ENCODE peak calls at places on chromosomes 5 and 9, in ten cellular contexts. One of them, this sample, is unnamed.

GRCh38 chr5:60960591-60960990 is 15.6 kb downstream of the NDUFAF2 start:
- DNase-seq in GM12891: no peak
- DNase-seq in transverse colon: no peak
- DNase-seq in HepG2: no peak
- DNase-seq in K562: no peak
- DNase-seq in prostate gland: no peak
- DNase-seq in upper lobe of left lung: no peak
- DNase-seq in lower leg skin: no peak
- DNase-seq in IMR-90: peak; percentile 46
- DNase-seq in spleen: no peak
- DNase-seq in this sample: peak; percentile 35

GRCh38 chr9:138069731-138070456 is 192.3 kb downstream of the CACNA1B start:
- DNase-seq in spleen: peak; percentile 61
- DNase-seq in transverse colon: no peak
- DNase-seq in HepG2: no peak
- DNase-seq in GM12891: no peak
- DNase-seq in upper lobe of left lung: no peak
- DNase-seq in lower leg skin: no peak
- DNase-seq in K562: no peak
- DNase-seq in prostate gland: no peak
- DNase-seq in IMR-90: no peak
- DNase-seq in this sample: no peak

GRCh38 chr5:4097194-4097593 is 501.6 kb downstream of the IRX1 start:
- DNase-seq in K562: no peak
- DNase-seq in upper lobe of left lung: no peak
- DNase-seq in lower leg skin: no peak
- DNase-seq in IMR-90: no peak
- DNase-seq in HepG2: no peak
- DNase-seq in GM12891: no peak
- DNase-seq in prostate gland: no peak
- DNase-seq in spleen: no peak
- DNase-seq in transverse colon: no peak
- DNase-seq in this sample: no peak

GRCh38 chr5:134749415-134749814 is 9.2 kb upstream of the DDX46 start:
- DNase-seq in transverse colon: no peak
- DNase-seq in upper lobe of left lung: no peak
- DNase-seq in HepG2: no peak
- DNase-seq in prostate gland: no peak
- DNase-seq in lower leg skin: no peak
- DNase-seq in IMR-90: no peak
- DNase-seq in GM12891: no peak
- DNase-seq in K562: no peak
- DNase-seq in spleen: no peak
- DNase-seq in this sample: no peak

GRCh38 chr5:156451505-156451904 is 124.5 kb downstream of the SGCD start:
- DNase-seq in GM12891: no peak
- DNase-seq in K562: no peak
- DNase-seq in lower leg skin: no peak
- DNase-seq in spleen: no peak
- DNase-seq in upper lobe of left lung: no peak
- DNase-seq in HepG2: no peak
- DNase-seq in prostate gland: no peak
- DNase-seq in IMR-90: no peak
- DNase-seq in transverse colon: no peak
- DNase-seq in this sample: no peak

GRCh38 chr9:136346927-136347465 is 16.5 kb downstream of the DNLZ start:
- DNase-seq in HepG2: no peak
- DNase-seq in IMR-90: no peak
- DNase-seq in GM12891: no peak
- DNase-seq in transverse colon: no peak
- DNase-seq in K562: no peak
- DNase-seq in spleen: no peak
- DNase-seq in lower leg skin: no peak
- DNase-seq in upper lobe of left lung: no peak
- DNase-seq in prostate gland: no peak
- DNase-seq in this sample: no peak

GRCh38 chr9:137138701-137139467 is at the start of gene GRIN1:
- DNase-seq in upper lobe of left lung: peak; percentile 91
- DNase-seq in IMR-90: no peak
- DNase-seq in K562: peak; percentile 70
- DNase-seq in transverse colon: no peak
- DNase-seq in spleen: no peak
- DNase-seq in GM12891: no peak
- DNase-seq in prostate gland: no peak
- DNase-seq in HepG2: no peak
- DNase-seq in lower leg skin: no peak
- DNase-seq in this sample: peak; percentile 55

GRCh38 chr5:180600554-180601041 is 9.3 kb upstream of the SCGB3A1 start:
- DNase-seq in K562: peak; percentile 9
- DNase-seq in IMR-90: no peak
- DNase-seq in lower leg skin: no peak
- DNase-seq in prostate gland: no peak
- DNase-seq in GM12891: peak; percentile 10
- DNase-seq in upper lobe of left lung: peak; percentile 50
- DNase-seq in spleen: peak; percentile 52
- DNase-seq in HepG2: no peak
- DNase-seq in transverse colon: no peak
- DNase-seq in this sample: no peak

GRCh38 chr5:170554566-170555267 is 50.9 kb downstream of the KCNIP1 start:
- DNase-seq in upper lobe of left lung: no peak
- DNase-seq in HepG2: no peak
- DNase-seq in K562: no peak
- DNase-seq in IMR-90: peak; percentile 72
- DNase-seq in transverse colon: peak; percentile 19
- DNase-seq in GM12891: no peak
- DNase-seq in lower leg skin: no peak
- DNase-seq in prostate gland: no peak
- DNase-seq in spleen: no peak
- DNase-seq in this sample: no peak

GRCh38 chr5:73917433-73917832 is 291.4 kb downstream of the ARHGEF28 start:
- DNase-seq in upper lobe of left lung: peak; percentile 5
- DNase-seq in lower leg skin: no peak
- DNase-seq in prostate gland: peak; percentile 63
- DNase-seq in GM12891: no peak
- DNase-seq in IMR-90: no peak
- DNase-seq in spleen: no peak
- DNase-seq in HepG2: no peak
- DNase-seq in transverse colon: no peak
- DNase-seq in K562: no peak
- DNase-seq in this sample: no peak

GRCh38 chr5:42951169-42951846 is 88.8 kb downstream of the ANXA2R start:
- DNase-seq in IMR-90: peak; percentile 43
- DNase-seq in prostate gland: peak; percentile 37
- DNase-seq in HepG2: no peak
- DNase-seq in upper lobe of left lung: peak; percentile 89
- DNase-seq in lower leg skin: peak; percentile 24
- DNase-seq in spleen: peak; percentile 91
- DNase-seq in GM12891: peak; percentile 51
- DNase-seq in transverse colon: peak; percentile 59
- DNase-seq in K562: no peak
- DNase-seq in this sample: peak; percentile 87

GRCh38 chr9:94783121-94783664 is 56.7 kb downstream of the AOPEP start:
- DNase-seq in HepG2: peak; percentile 75
- DNase-seq in transverse colon: peak; percentile 76
- DNase-seq in lower leg skin: peak; percentile 94
- DNase-seq in K562: peak; percentile 30
- DNase-seq in prostate gland: peak; percentile 96
- DNase-seq in spleen: no peak
- DNase-seq in upper lobe of left lung: no peak
- DNase-seq in GM12891: no peak
- DNase-seq in IMR-90: peak; percentile 87
- DNase-seq in this sample: peak; percentile 49

GRCh38 chr9:38068866-38069628 is at the start of gene SHB:
- DNase-seq in K562: peak; percentile 98
- DNase-seq in lower leg skin: peak; percentile 50
- DNase-seq in transverse colon: peak; percentile 88
- DNase-seq in spleen: peak; percentile 95
- DNase-seq in prostate gland: peak; percentile 81
- DNase-seq in GM12891: peak; percentile 92
- DNase-seq in IMR-90: peak; percentile 33
- DNase-seq in upper lobe of left lung: peak; percentile 98
- DNase-seq in HepG2: peak; percentile 56
- DNase-seq in this sample: peak; percentile 83

GRCh38 chr9:30120654-30121053 is 2263.8 kb upstream of the ACO1 start:
- DNase-seq in HepG2: no peak
- DNase-seq in lower leg skin: no peak
- DNase-seq in upper lobe of left lung: no peak
- DNase-seq in GM12891: no peak
- DNase-seq in IMR-90: no peak
- DNase-seq in transverse colon: no peak
- DNase-seq in K562: no peak
- DNase-seq in prostate gland: no peak
- DNase-seq in spleen: no peak
- DNase-seq in this sample: no peak

DNA sequence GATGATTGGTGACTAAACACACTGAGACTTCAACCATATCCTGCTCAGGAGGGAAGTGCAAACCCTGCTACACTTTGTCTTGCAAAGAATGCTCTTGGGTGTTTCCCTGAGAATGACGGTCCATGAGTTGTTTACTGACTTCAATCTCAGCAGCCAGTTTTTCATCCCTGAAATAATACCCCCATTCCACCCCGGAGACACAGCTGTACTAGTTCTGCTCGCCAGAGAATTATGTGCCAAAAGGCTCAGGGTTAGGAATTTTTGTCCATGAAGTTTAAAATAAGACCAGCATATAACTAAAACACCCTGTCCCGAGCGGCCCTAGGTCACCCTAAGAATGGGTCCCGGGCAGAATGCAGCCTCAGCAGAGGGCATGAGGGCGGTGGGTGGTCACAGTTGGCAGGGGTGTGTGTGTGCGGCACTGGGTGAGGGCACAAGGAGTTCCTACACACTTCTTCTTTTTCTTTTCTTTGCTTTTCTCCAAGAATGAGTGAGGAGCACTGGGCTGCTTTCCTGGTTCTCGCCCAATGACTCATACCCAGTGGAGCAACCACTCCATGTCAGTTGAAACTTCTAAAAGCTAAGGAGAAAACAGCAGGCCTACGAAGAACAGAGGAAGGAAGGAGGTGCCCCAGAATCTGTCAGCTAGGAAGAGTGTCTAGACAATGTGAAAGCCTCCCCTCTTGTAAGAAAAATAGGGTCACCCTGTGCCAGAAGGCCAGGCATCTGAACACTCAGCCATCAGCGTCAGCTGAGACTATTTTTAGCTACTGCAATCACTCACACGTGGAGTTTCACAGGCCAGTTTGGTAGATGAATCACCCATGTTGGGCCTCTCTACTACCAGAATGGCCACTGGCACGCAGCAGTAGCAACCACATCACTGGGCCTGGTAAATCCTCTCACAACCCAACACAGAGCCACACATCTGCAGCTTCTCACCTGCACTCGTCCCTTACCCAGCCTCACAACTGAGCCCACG is 105.9 kb downstream of the DPYSL3 start:
- DNase-seq in GM12891: peak; percentile 10
- DNase-seq in spleen: no peak
- DNase-seq in lower leg skin: peak; percentile 78
- DNase-seq in prostate gland: peak; percentile 6
- DNase-seq in K562: no peak
- DNase-seq in upper lobe of left lung: peak; percentile 50
- DNase-seq in IMR-90: peak; percentile 99
- DNase-seq in HepG2: no peak
- DNase-seq in transverse colon: peak; percentile 32
- DNase-seq in this sample: no peak
- TF ChIP-seq POLR2A in GM12891: no peak
- TF ChIP-seq POLR2A in spleen: no peak
- TF ChIP-seq POLR2A in lower leg skin: no peak
- TF ChIP-seq POLR2A in prostate gland: no peak
- TF ChIP-seq POLR2A in K562: no peak
- TF ChIP-seq POLR2A in upper lobe of left lung: no peak
- TF ChIP-seq POLR2A in IMR-90: peak; percentile 48
- TF ChIP-seq POLR2A in HepG2: no peak
- TF ChIP-seq POLR2A in transverse colon: no peak
- TF ChIP-seq POLR2A in this sample: no peak

GRCh38 chr9:14314424-14314928 is 535 bp upstream of the NFIB start:
- DNase-seq in upper lobe of left lung: no peak
- DNase-seq in prostate gland: peak; percentile 88
- DNase-seq in spleen: no peak
- DNase-seq in lower leg skin: peak; percentile 83
- DNase-seq in HepG2: peak; percentile 57
- DNase-seq in transverse colon: peak; percentile 82
- DNase-seq in K562: peak; percentile 42
- DNase-seq in GM12891: no peak
- DNase-seq in IMR-90: peak; percentile 66
- DNase-seq in this sample: peak; percentile 37
- TF ChIP-seq POLR2A in upper lobe of left lung: peak; percentile 54
- TF ChIP-seq POLR2A in prostate gland: peak; percentile 72
- TF ChIP-seq POLR2A in spleen: no peak
- TF ChIP-seq POLR2A in lower leg skin: no peak
- TF ChIP-seq POLR2A in HepG2: no peak
- TF ChIP-seq POLR2A in transverse colon: peak; percentile 70
- TF ChIP-seq POLR2A in K562: no peak
- TF ChIP-seq POLR2A in GM12891: no peak
- TF ChIP-seq POLR2A in IMR-90: no peak
- TF ChIP-seq POLR2A in this sample: no peak

DNA sequence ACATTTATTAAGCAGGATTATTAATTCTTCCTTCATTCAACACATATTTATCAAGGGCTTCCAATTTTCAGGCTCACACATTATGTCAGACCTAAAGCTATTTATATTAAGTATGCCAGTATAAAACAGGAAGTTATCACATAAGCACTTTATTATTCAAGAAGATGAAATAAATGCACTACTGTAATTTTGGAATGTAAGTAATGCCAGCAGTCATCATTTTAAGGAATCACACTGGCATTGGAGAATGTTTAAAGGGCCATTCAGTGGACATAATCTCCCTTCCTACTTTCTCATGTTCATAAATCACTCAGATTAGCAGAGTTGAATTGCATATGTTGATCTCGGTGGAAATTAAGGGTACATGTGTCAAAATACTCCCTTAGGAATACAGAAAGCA is 164.5 kb downstream of the GIN1 start:
- DNase-seq in K562: no peak
- DNase-seq in prostate gland: no peak
- DNase-seq in GM12891: no peak
- DNase-seq in IMR-90: no peak
- DNase-seq in upper lobe of left lung: no peak
- DNase-seq in HepG2: no peak
- DNase-seq in lower leg skin: no peak
- DNase-seq in transverse colon: no peak
- DNase-seq in spleen: no peak
- DNase-seq in this sample: no peak
- TF ChIP-seq POLR2A in K562: no peak
- TF ChIP-seq POLR2A in prostate gland: no peak
- TF ChIP-seq POLR2A in GM12891: no peak
- TF ChIP-seq POLR2A in IMR-90: no peak
- TF ChIP-seq POLR2A in upper lobe of left lung: no peak
- TF ChIP-seq POLR2A in HepG2: no peak
- TF ChIP-seq POLR2A in lower leg skin: no peak
- TF ChIP-seq POLR2A in transverse colon: no peak
- TF ChIP-seq POLR2A in spleen: no peak
- TF ChIP-seq POLR2A in this sample: no peak

DNA sequence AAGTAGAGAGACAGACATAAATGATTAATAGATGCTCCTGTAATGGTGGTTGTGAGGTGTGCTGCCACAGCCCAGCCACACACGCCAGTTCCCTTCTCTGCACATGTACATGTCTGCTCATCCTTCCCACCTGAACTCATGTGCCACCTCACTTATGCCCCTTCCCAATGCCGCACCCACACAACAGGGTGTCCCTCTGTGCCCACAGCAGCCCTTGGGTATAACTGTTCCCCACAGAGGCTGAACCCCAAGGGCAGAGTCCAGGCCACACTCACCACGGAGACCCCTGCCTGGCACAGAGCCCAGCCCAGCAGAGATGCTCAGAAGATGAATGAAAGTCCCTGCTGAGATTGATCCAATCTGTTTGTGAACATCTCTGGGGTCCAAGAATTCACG is 29.7 kb downstream of the IRF1 start:
- DNase-seq in HepG2: no peak
- DNase-seq in lower leg skin: no peak
- DNase-seq in K562: no peak
- DNase-seq in spleen: peak; percentile 75
- DNase-seq in upper lobe of left lung: no peak
- DNase-seq in prostate gland: no peak
- DNase-seq in transverse colon: peak; percentile 7
- DNase-seq in GM12891: no peak
- DNase-seq in IMR-90: no peak
- DNase-seq in this sample: no peak
- TF ChIP-seq POLR2A in HepG2: no peak
- TF ChIP-seq POLR2A in lower leg skin: no peak
- TF ChIP-seq POLR2A in K562: no peak
- TF ChIP-seq POLR2A in spleen: no peak
- TF ChIP-seq POLR2A in upper lobe of left lung: no peak
- TF ChIP-seq POLR2A in prostate gland: no peak
- TF ChIP-seq POLR2A in transverse colon: no peak
- TF ChIP-seq POLR2A in GM12891: no peak
- TF ChIP-seq POLR2A in IMR-90: no peak
- TF ChIP-seq POLR2A in this sample: no peak

This sample was measured in erythroblast.